ENCODE peak calls at places on chromosomes 12 and 14, in seven cellular contexts. N is AG10803, K is astrocyte of the spinal cord, T is GM20000, L is right atrium auricular region, W is tibial artery, B is AG04450. Q is an unnamed sample.

GRCh38 chr12:112218150-112218549 is 92.8 kb downstream of the TRAFD1 start:
- DNase-seq in K (no peak), N (peak; percentile 12), W (no peak), L (no peak), T (no peak), B (no peak), Q (no peak)

GRCh38 chr12:127487031-127487430 is 779.9 kb upstream of the TMEM132C start:
- DNase-seq in W (no peak), K (peak; percentile 48), B (no peak), T (no peak), L (no peak), N (no peak), Q (no peak)

GRCh38 chr12:58372298-58372697 is 430.9 kb downstream of the ATP23 start:
- DNase-seq in B (no peak), W (no peak), N (no peak), K (no peak), L (no peak), T (peak; percentile 24), Q (no peak)

GRCh38 chr14:74404435-74404834 is 21.6 kb downstream of the SYNDIG1L start:
- DNase-seq in W (no peak), B (no peak), K (no peak), T (no peak), L (no peak), N (no peak), Q (no peak)

GRCh38 chr12:50825372-50825838 is 17.3 kb upstream of the TMPRSS12 start:
- DNase-seq in W (no peak), L (no peak), T (peak; percentile 49), K (peak; percentile 83), B (peak; percentile 50), N (peak; percentile 81), Q (no peak)

GRCh38 chr14:32311294-32312009 is 17.6 kb upstream of the AKAP6 start:
- DNase-seq in B (no peak), K (no peak), N (peak; percentile 38), L (no peak), W (no peak), T (no peak), Q (no peak)

GRCh38 chr12:9340422-9341259 is 132.4 kb upstream of the PZP start:
- DNase-seq in K (peak; percentile 72), L (no peak), B (peak; percentile 73), W (no peak), T (no peak), N (peak; percentile 46), Q (no peak)

GRCh38 chr12:107990325-107990724 is 138.8 kb upstream of the WSCD2 start:
- DNase-seq in B (no peak), W (no peak), K (no peak), T (peak; percentile 26), N (no peak), L (no peak), Q (no peak)

GRCh38 chr12:119299130-119299529 is 35.4 kb upstream of the CCDC60 start:
- DNase-seq in T (no peak), N (no peak), B (no peak), L (no peak), W (no peak), K (no peak), Q (no peak)

GRCh38 chr14:95180966-95181733 is 23.8 kb upstream of the DICER1 start:
- DNase-seq in K (no peak), W (no peak), L (no peak), N (no peak), T (no peak), B (no peak), Q (no peak)

GRCh38 chr14:25042362-25043299 is 7.3 kb downstream of the STXBP6 start:
- DNase-seq in B (no peak), L (no peak), W (no peak), N (peak; percentile 81), K (peak; percentile 54), T (no peak), Q (no peak)

GRCh38 chr12:6033546-6033945 is 88.5 kb upstream of the ANO2 start:
- DNase-seq in W (no peak), T (no peak), K (no peak), N (no peak), B (no peak), L (no peak), Q (no peak)

GRCh38 chr12:102950107-102950949 is 7.1 kb upstream of the ASCL1 start:
- DNase-seq in K (no peak), B (no peak), N (no peak), L (no peak), T (peak; percentile 37), W (no peak), Q (no peak)
- TF ChIP-seq CTCF in K (no peak), B (no peak), N (no peak), L (no peak), T (no peak), W (no peak), Q (peak; percentile 69)

DNA sequence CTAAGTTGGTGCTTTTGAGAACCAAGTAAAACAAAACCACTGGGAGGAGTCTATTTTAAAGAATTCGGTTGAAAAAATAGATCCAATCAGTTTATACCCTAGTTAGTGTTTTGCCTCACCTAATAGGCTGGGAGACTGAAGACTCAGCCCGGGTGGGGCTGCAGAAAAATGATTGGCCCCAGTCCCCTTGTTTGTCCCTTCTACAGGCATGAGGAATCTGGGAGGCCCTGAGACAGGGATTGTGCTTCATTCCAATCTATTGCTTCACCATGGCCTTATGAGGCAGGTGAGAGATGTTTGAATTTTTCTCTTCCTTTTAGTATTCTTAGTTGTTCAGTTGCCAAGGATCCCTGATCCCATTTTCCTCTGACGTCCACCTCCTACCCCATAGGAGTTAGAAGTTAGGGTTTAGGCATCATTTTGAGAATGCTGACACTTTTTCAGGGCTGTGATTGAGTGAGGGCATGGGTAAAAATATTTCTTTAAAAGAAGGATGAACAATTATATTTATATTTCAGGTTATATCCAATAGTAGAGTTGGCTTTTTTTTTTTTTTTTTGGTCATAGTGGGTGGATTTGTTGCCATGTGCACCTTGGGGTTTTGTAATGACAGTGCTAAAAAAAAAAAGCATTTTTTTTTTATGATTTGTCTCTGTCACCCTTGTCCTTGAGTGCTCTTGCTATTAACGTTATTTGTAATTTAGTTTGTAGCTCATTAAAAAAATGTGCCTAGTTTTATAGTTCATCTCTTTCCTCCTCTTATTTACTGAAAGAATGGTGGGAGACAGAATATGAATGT is 1.6 kb upstream of the RAB5B start:
- DNase-seq in K (peak; percentile 36), N (peak; percentile 68), L (no peak), B (no peak), W (no peak), T (no peak), Q (no peak)
- TF ChIP-seq CTCF in K (no peak), N (no peak), L (no peak), B (no peak), W (no peak), T (no peak), Q (no peak)

GRCh38 chr12:63766498-63766897 is 13.2 kb upstream of the RXYLT1 start:
- DNase-seq in W (no peak), K (no peak), T (no peak), B (no peak), L (no peak), N (no peak), Q (no peak)
- TF ChIP-seq CTCF in W (peak; percentile 23), K (peak; percentile 29), T (no peak), B (no peak), L (no peak), N (peak; percentile 28), Q (peak; percentile 46)

GRCh38 chr14:102318781-102319276 is 717 bp upstream of the ZNF839 start:
- DNase-seq in L (no peak), N (no peak), W (no peak), T (no peak), B (no peak), K (no peak), Q (no peak)

GRCh38 chr14:102316048-102316745 is 3.3 kb upstream of the ZNF839 start:
- DNase-seq in W (peak; percentile 45), N (peak; percentile 78), K (no peak), B (no peak), T (no peak), L (no peak), Q (no peak)

GRCh38 chr14:102316746-102317563 is 2.6 kb upstream of the ZNF839 start:
- DNase-seq in B (peak; percentile 74), W (peak; percentile 92), L (peak; percentile 98), T (peak; percentile 94), N (peak; percentile 91), K (peak; percentile 96), Q (peak; percentile 99)

GRCh38 chr14:102319351-102320032 is at the start of gene ZNF839:
- DNase-seq in L (peak; percentile 95), W (peak; percentile 92), K (peak; percentile 90), N (peak; percentile 90), T (peak; percentile 97), B (peak; percentile 66), Q (peak; percentile 94)

DNA sequence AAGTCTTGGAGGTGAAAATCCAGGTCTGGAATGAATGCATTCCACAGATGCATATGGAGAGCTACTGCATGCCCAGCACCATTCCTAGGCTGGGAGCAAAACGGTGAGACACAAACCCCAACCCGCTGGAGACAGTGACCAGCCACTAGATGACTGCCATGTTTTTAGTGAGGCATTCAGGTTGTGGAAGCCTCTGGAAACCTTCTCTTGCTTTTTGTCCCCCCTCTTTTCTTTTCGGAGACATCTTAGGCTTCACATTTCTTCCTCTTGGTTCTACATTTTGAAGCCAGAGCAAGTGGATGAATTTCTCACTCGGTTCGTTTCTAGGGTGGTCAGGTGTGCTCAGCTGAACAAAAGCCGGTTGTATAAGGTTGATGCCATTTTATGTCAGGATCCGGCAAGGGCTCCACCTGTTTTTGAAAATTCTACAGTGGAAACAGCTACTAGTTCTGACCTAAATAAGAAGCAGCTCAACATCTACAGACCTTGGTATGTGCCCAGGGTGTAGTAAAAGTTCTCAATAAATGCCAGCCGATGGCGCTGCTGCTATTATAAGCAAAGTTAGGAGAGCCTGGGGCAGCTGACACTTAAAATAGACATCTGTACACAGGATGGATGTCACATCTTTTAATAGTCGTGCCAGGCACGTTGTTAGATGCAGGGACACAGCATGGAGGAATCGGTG is 1.8 kb upstream of the ZNF839 start:
- DNase-seq in L (no peak), W (no peak), B (no peak), N (peak; percentile 23), T (peak; percentile 33), K (no peak), Q (no peak)
- TF ChIP-seq CTCF in L (no peak), W (no peak), B (no peak), N (no peak), T (no peak), K (no peak), Q (no peak)

GRCh38 chr12:78863482-78864427 is 819 bp upstream of the SYT1 start:
- DNase-seq in T (peak; percentile 17), W (no peak), B (no peak), K (peak; percentile 73), L (no peak), N (peak; percentile 6), Q (peak; percentile 66)
- TF ChIP-seq CTCF in T (no peak), W (no peak), B (no peak), K (no peak), L (no peak), N (no peak), Q (no peak)

GRCh38 chr12:1939745-1940607 is 21.5 kb upstream of the CACNA2D4 start:
- DNase-seq in N (peak; percentile 75), L (peak; percentile 91), B (peak; percentile 68), W (peak; percentile 89), T (peak; percentile 89), K (peak; percentile 87), Q (peak; percentile 85)
- TF ChIP-seq CTCF in N (peak; percentile 95), L (peak; percentile 83), B (peak; percentile 93), W (peak; percentile 93), T (peak; percentile 82), K (peak; percentile 95), Q (peak; percentile 100)

GRCh38 chr12:79715308-79715707 is 24.5 kb upstream of the PAWR start:
- DNase-seq in T (no peak), N (no peak), L (no peak), B (no peak), W (no peak), K (no peak), Q (no peak)
- TF ChIP-seq CTCF in T (no peak), N (no peak), L (no peak), B (no peak), W (no peak), K (no peak), Q (no peak)

GRCh38 chr12:98895086-98895651 is 250.1 kb downstream of the APAF1 start:
- DNase-seq in N (no peak), L (no peak), W (no peak), T (no peak), K (no peak), B (no peak), Q (peak; percentile 72)
- TF ChIP-seq CTCF in N (no peak), L (no peak), W (no peak), T (no peak), K (no peak), B (no peak), Q (no peak)